ENCODE peak calls at places on chromosome 14, in nine cellular contexts. L is uterus; J is fibroblast of the aortic adventitia; Y is heart left ventricle; N is left lung; S is dorsolateral prefrontal cortex; Z is bronchial epithelial cell; R is breast epithelium; W is CD4-positive, CD25-positive, alpha-beta regulatory T cell. O is an unnamed sample.

GRCh38 chr14:102029956-102030355 is 56.9 kb downstream of the HSP90AA1 start:
- DNase-seq in J (peak; percentile 37), R (no peak), W (no peak), N (no peak), Z (no peak), L (no peak), Y (no peak), S (no peak), O (peak; percentile 19)

GRCh38 chr14:103973354-103973753 is 31.0 kb upstream of the RD3L start:
- DNase-seq in Z (no peak), J (no peak), R (no peak), Y (no peak), W (no peak), L (no peak), N (no peak), S (no peak), O (no peak)

GRCh38 chr14:24630087-24630871 is 3.7 kb downstream of the GZMB start:
- DNase-seq in L (no peak), R (no peak), S (no peak), J (no peak), N (no peak), Z (no peak), Y (no peak), W (no peak), O (no peak)

GRCh38 chr14:58755026-58755929 is 117.5 kb downstream of the DACT1 start:
- DNase-seq in W (no peak), J (peak; percentile 31), S (no peak), Z (no peak), Y (no peak), N (no peak), R (no peak), L (no peak), O (no peak)

GRCh38 chr14:73788871-73789590 is 62.6 kb upstream of the PTGR2 start:
- DNase-seq in S (no peak), L (no peak), N (no peak), Z (no peak), Y (no peak), R (no peak), J (peak; percentile 42), W (peak; percentile 52), O (no peak)

GRCh38 chr14:92033912-92034687 is 5.8 kb downstream of the TRIP11 start:
- DNase-seq in N (no peak), J (no peak), L (no peak), W (no peak), R (no peak), Z (no peak), Y (no peak), S (no peak), O (no peak)

GRCh38 chr14:74583689-74584434 is 28.2 kb downstream of the LTBP2 start:
- DNase-seq in Y (no peak), S (no peak), N (no peak), Z (peak; percentile 95), R (no peak), W (no peak), J (peak; percentile 48), L (no peak), O (no peak)

GRCh38 chr14:48955857-48956256 is 630.3 kb downstream of the RPS29 start:
- DNase-seq in S (no peak), Z (no peak), J (no peak), L (no peak), N (no peak), Y (no peak), R (no peak), W (no peak), O (no peak)

GRCh38 chr14:65866906-65867305 is 454.4 kb downstream of the FUT8 start:
- DNase-seq in N (no peak), L (no peak), J (peak; percentile 19), S (no peak), Z (no peak), Y (no peak), W (no peak), R (no peak), O (no peak)

GRCh38 chr14:98799891-98800290 is 472.1 kb downstream of the BCL11B start:
- DNase-seq in N (no peak), W (no peak), S (no peak), Y (no peak), Z (no peak), J (no peak), L (no peak), R (no peak), O (no peak)

GRCh38 chr14:92382677-92383076 is 59.7 kb downstream of the SLC24A4 start:
- DNase-seq in Y (no peak), L (no peak), S (no peak), N (no peak), W (no peak), R (no peak), J (no peak), Z (peak; percentile 13), O (no peak)

GRCh38 chr14:92173668-92174067 is 51.9 kb downstream of the CPSF2 start:
- DNase-seq in Y (no peak), J (no peak), N (no peak), Z (no peak), W (no peak), R (no peak), S (no peak), L (no peak), O (no peak)

GRCh38 chr14:87615050-87615449 is 377.9 kb downstream of the GALC start:
- DNase-seq in N (no peak), L (no peak), Z (no peak), J (no peak), W (no peak), Y (no peak), S (no peak), R (no peak), O (no peak)

GRCh38 chr14:68482018-68482417 is 310.8 kb downstream of the ZFP36L1 start:
- DNase-seq in S (no peak), R (no peak), W (no peak), Z (no peak), Y (no peak), N (no peak), L (no peak), J (no peak), O (no peak)

GRCh38 chr14:63203618-63204406 is 431 bp upstream of the RHOJ start:
- DNase-seq in L (peak; percentile 92), W (no peak), S (peak; percentile 29), Z (peak; percentile 85), R (peak; percentile 76), Y (peak; percentile 89), J (peak; percentile 98), N (peak; percentile 71), O (peak; percentile 93)

GRCh38 chr14:63205850-63206249 is 1.6 kb downstream of the RHOJ start:
- DNase-seq in S (no peak), L (no peak), R (no peak), Z (no peak), Y (no peak), J (peak; percentile 49), W (no peak), N (no peak), O (no peak)

GRCh38 chr14:63203015-63203414 is 1.2 kb upstream of the RHOJ start:
- DNase-seq in N (no peak), W (no peak), J (no peak), S (no peak), R (no peak), Z (no peak), Y (no peak), L (no peak), O (no peak)

GRCh38 chr14:63204407-63205280 is at the start of gene RHOJ:
- DNase-seq in J (peak; percentile 45), L (peak; percentile 39), N (peak; percentile 34), Y (peak; percentile 19), S (no peak), Z (no peak), W (no peak), R (peak; percentile 22), O (no peak)

GRCh38 chr14:63205281-63205575 is 985 bp downstream of the RHOJ start:
- DNase-seq in R (no peak), W (no peak), S (no peak), Y (no peak), N (no peak), Z (no peak), J (peak; percentile 56), L (no peak), O (no peak)
- H3K4me3 ChIP-seq in R (peak overlapping the region; percentile 54), W (no peak overlapping the region), S (peak overlapping the region; percentile 59), Y (peak overlapping the region; percentile 64), N (peak overlapping the region; percentile 32), Z (no peak overlapping the region), J (peak overlapping the region; percentile 76), L (peak overlapping the region; percentile 51), O (peak overlapping the region; percentile 57)

GRCh38 chr14:55942826-55943225 is 175.4 kb upstream of the PELI2 start:
- DNase-seq in L (no peak), R (no peak), Z (no peak), N (no peak), S (no peak), W (no peak), J (no peak), Y (no peak), O (no peak)

GRCh38 chr14:55949708-55950107 is 168.5 kb upstream of the PELI2 start:
- DNase-seq in S (no peak), W (no peak), J (no peak), Y (no peak), L (no peak), Z (no peak), N (no peak), R (no peak), O (no peak)

GRCh38 chr14:55951366-55952206 is 166.6 kb upstream of the PELI2 start:
- DNase-seq in J (no peak), N (no peak), Y (no peak), Z (no peak), S (no peak), L (no peak), R (no peak), W (no peak), O (peak; percentile 16)

GRCh38 chr14:55944757-55945156 is 173.5 kb upstream of the PELI2 start:
- DNase-seq in W (no peak), N (no peak), S (no peak), Z (no peak), R (no peak), Y (no peak), L (no peak), J (no peak), O (no peak)

DNA sequence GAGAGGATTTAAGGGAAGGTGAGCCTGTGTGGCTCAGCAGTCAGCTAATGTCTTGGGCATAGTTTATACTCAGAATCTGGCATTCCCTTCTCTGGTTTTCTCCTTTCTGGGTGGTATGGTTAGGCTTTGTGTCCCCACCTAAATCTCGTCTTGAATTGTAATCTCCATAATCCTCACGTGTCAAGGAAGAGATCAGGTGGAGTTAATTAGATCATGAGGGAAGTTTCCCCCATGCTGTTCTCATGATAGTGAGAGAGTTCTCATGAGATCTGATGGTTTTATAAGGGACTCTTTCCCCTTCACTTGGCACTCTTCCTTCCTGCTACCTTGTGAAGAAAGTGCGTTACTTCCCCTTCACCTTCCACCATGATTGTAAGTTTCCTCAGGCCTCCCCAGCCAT is 169.8 kb upstream of the PELI2 start:
- DNase-seq in W (no peak), R (no peak), L (no peak), N (no peak), J (no peak), S (no peak), Z (no peak), Y (no peak), O (no peak)
- H3K4me3 ChIP-seq in W (no peak overlapping the region), R (no peak overlapping the region), L (no peak overlapping the region), N (no peak overlapping the region), J (no peak overlapping the region), S (no peak overlapping the region), Z (no peak overlapping the region), Y (no peak overlapping the region), O (no peak overlapping the region)

GRCh38 chr14:105421723-105422615 is 2.3 kb downstream of the MTA1 start:
- DNase-seq in W (no peak), L (no peak), Y (no peak), Z (no peak), N (no peak), S (no peak), J (no peak), R (no peak), O (no peak)
- H3K4me3 ChIP-seq in W (no peak overlapping the region), L (peak overlapping the region; percentile 71), Y (peak overlapping the region; percentile 70), Z (no peak overlapping the region), N (no peak overlapping the region), S (peak overlapping the region; percentile 69), J (peak overlapping the region; percentile 80), R (peak overlapping the region; percentile 71), O (no peak overlapping the region)

GRCh38 chr14:71597289-71597920 is 334.8 kb upstream of the RGS6 start:
- DNase-seq in Z (peak; percentile 60), N (no peak), Y (no peak), R (no peak), W (no peak), S (no peak), L (no peak), J (no peak), O (no peak)
- H3K4me3 ChIP-seq in Z (no peak overlapping the region), N (no peak overlapping the region), Y (no peak overlapping the region), R (no peak overlapping the region), W (no peak overlapping the region), S (no peak overlapping the region), L (no peak overlapping the region), J (no peak overlapping the region), O (no peak overlapping the region)

O was measured in retinal pigment epithelial cell.